ENCODE peak calls at places on chromosomes 13 and 19, in eight cellular contexts. One of them, this sample, is unnamed.

GRCh38 chr19:30479231-30479630 is 107.0 kb downstream of the ZNF536 start:
- DNase-seq in mammary epithelial cell: no peak
- DNase-seq in left colon: no peak
- DNase-seq in activated B cell treated with CpG ODN at 0.5 μM for 24 hours: no peak
- DNase-seq in GM19239: no peak
- DNase-seq in BE2C: no peak
- DNase-seq in transverse colon: peak
- DNase-seq in NCI-H1930: no peak
- DNase-seq in this sample: no peak

GRCh38 chr13:61253105-61253877 is 162.4 kb downstream of the PCDH20 start:
- DNase-seq in mammary epithelial cell: no peak
- DNase-seq in left colon: no peak
- DNase-seq in activated B cell treated with CpG ODN at 0.5 μM for 24 hours: no peak
- DNase-seq in GM19239: no peak
- DNase-seq in BE2C: no peak
- DNase-seq in transverse colon: no peak
- DNase-seq in NCI-H1930: no peak
- DNase-seq in this sample: no peak

GRCh38 chr13:98848736-98849135 is 96.3 kb upstream of the SLC15A1 start:
- DNase-seq in mammary epithelial cell: no peak
- DNase-seq in left colon: no peak
- DNase-seq in activated B cell treated with CpG ODN at 0.5 μM for 24 hours: no peak
- DNase-seq in GM19239: no peak
- DNase-seq in BE2C: no peak
- DNase-seq in transverse colon: no peak
- DNase-seq in NCI-H1930: no peak
- DNase-seq in this sample: no peak

GRCh38 chr19:43763473-43763939 is 8.7 kb upstream of the SMG9 start:
- DNase-seq in mammary epithelial cell: no peak
- DNase-seq in left colon: no peak
- DNase-seq in activated B cell treated with CpG ODN at 0.5 μM for 24 hours: no peak
- DNase-seq in GM19239: no peak
- DNase-seq in BE2C: no peak
- DNase-seq in transverse colon: no peak
- DNase-seq in NCI-H1930: no peak
- DNase-seq in this sample: no peak

GRCh38 chr19:1814833-1815604 is 2.9 kb upstream of the ATP8B3 start:
- DNase-seq in mammary epithelial cell: no peak
- DNase-seq in left colon: no peak
- DNase-seq in activated B cell treated with CpG ODN at 0.5 μM for 24 hours: no peak
- DNase-seq in GM19239: no peak
- DNase-seq in BE2C: no peak
- DNase-seq in transverse colon: no peak
- DNase-seq in NCI-H1930: no peak
- DNase-seq in this sample: no peak

GRCh38 chr13:73778242-73778864 is 355.9 kb downstream of the KLF12 start:
- DNase-seq in mammary epithelial cell: peak
- DNase-seq in left colon: no peak
- DNase-seq in activated B cell treated with CpG ODN at 0.5 μM for 24 hours: no peak
- DNase-seq in GM19239: no peak
- DNase-seq in BE2C: no peak
- DNase-seq in transverse colon: no peak
- DNase-seq in NCI-H1930: no peak
- DNase-seq in this sample: no peak

GRCh38 chr13:98775844-98776598 is 23.5 kb upstream of the SLC15A1 start:
- DNase-seq in mammary epithelial cell: peak
- DNase-seq in left colon: peak
- DNase-seq in activated B cell treated with CpG ODN at 0.5 μM for 24 hours: no peak
- DNase-seq in GM19239: no peak
- DNase-seq in BE2C: no peak
- DNase-seq in transverse colon: peak
- DNase-seq in NCI-H1930: no peak
- DNase-seq in this sample: no peak

GRCh38 chr13:36848228-36848982 is 29.4 kb downstream of the RFXAP start:
- DNase-seq in mammary epithelial cell: no peak
- DNase-seq in left colon: no peak
- DNase-seq in activated B cell treated with CpG ODN at 0.5 μM for 24 hours: no peak
- DNase-seq in GM19239: no peak
- DNase-seq in BE2C: peak
- DNase-seq in transverse colon: no peak
- DNase-seq in NCI-H1930: no peak
- DNase-seq in this sample: no peak

GRCh38 chr13:31767175-31767900 is 28.0 kb downstream of the RXFP2 start:
- DNase-seq in mammary epithelial cell: peak
- DNase-seq in left colon: no peak
- DNase-seq in activated B cell treated with CpG ODN at 0.5 μM for 24 hours: no peak
- DNase-seq in GM19239: no peak
- DNase-seq in BE2C: no peak
- DNase-seq in transverse colon: no peak
- DNase-seq in NCI-H1930: no peak
- DNase-seq in this sample: no peak

GRCh38 chr19:5960005-5961001 is 17.6 kb downstream of the RANBP3 start:
- DNase-seq in mammary epithelial cell: no peak
- DNase-seq in left colon: no peak
- DNase-seq in activated B cell treated with CpG ODN at 0.5 μM for 24 hours: no peak
- DNase-seq in GM19239: no peak
- DNase-seq in BE2C: peak
- DNase-seq in transverse colon: no peak
- DNase-seq in NCI-H1930: no peak
- DNase-seq in this sample: no peak

GRCh38 chr13:40598599-40598998 is 67.8 kb downstream of the FOXO1 start:
- DNase-seq in mammary epithelial cell: no peak
- DNase-seq in left colon: no peak
- DNase-seq in activated B cell treated with CpG ODN at 0.5 μM for 24 hours: no peak
- DNase-seq in GM19239: no peak
- DNase-seq in BE2C: no peak
- DNase-seq in transverse colon: no peak
- DNase-seq in NCI-H1930: no peak
- DNase-seq in this sample: no peak

GRCh38 chr13:60583911-60584753 is 187.1 kb downstream of the TDRD3 start:
- DNase-seq in mammary epithelial cell: peak
- DNase-seq in left colon: no peak
- DNase-seq in activated B cell treated with CpG ODN at 0.5 μM for 24 hours: no peak
- DNase-seq in GM19239: no peak
- DNase-seq in BE2C: peak
- DNase-seq in transverse colon: peak
- DNase-seq in NCI-H1930: no peak
- DNase-seq in this sample: no peak

GRCh38 chr13:85286081-85286480 is 513.1 kb downstream of the SLITRK6 start:
- DNase-seq in mammary epithelial cell: no peak
- DNase-seq in left colon: no peak
- DNase-seq in activated B cell treated with CpG ODN at 0.5 μM for 24 hours: no peak
- DNase-seq in GM19239: no peak
- DNase-seq in BE2C: no peak
- DNase-seq in transverse colon: no peak
- DNase-seq in NCI-H1930: no peak
- DNase-seq in this sample: no peak

GRCh38 chr13:73983109-73983508 is 151.1 kb downstream of the KLF12 start:
- DNase-seq in mammary epithelial cell: no peak
- DNase-seq in left colon: no peak
- DNase-seq in activated B cell treated with CpG ODN at 0.5 μM for 24 hours: no peak
- DNase-seq in GM19239: no peak
- DNase-seq in BE2C: no peak
- DNase-seq in transverse colon: no peak
- DNase-seq in NCI-H1930: no peak
- DNase-seq in this sample: no peak

GRCh38 chr13:48804836-48805601 is 151.3 kb downstream of the CYSLTR2 start:
- DNase-seq in mammary epithelial cell: no peak
- DNase-seq in left colon: no peak
- DNase-seq in activated B cell treated with CpG ODN at 0.5 μM for 24 hours: no peak
- DNase-seq in GM19239: no peak
- DNase-seq in BE2C: no peak
- DNase-seq in transverse colon: no peak
- DNase-seq in NCI-H1930: no peak
- DNase-seq in this sample: no peak

GRCh38 chr19:38658462-38659306 is 11.2 kb downstream of the ACTN4 start:
- DNase-seq in mammary epithelial cell: peak
- DNase-seq in left colon: no peak
- DNase-seq in activated B cell treated with CpG ODN at 0.5 μM for 24 hours: no peak
- DNase-seq in GM19239: no peak
- DNase-seq in BE2C: no peak
- DNase-seq in transverse colon: peak
- DNase-seq in NCI-H1930: no peak
- DNase-seq in this sample: no peak

GRCh38 chr19:14048439-14049153 is 13.3 kb downstream of the PALM3 start:
- DNase-seq in mammary epithelial cell: peak
- DNase-seq in left colon: peak
- DNase-seq in activated B cell treated with CpG ODN at 0.5 μM for 24 hours: peak
- DNase-seq in GM19239: peak
- DNase-seq in BE2C: peak
- DNase-seq in transverse colon: peak
- DNase-seq in NCI-H1930: no peak
- DNase-seq in this sample: no peak

GRCh38 chr13:108558489-108558888 is 70.9 kb upstream of the MYO16 start:
- DNase-seq in mammary epithelial cell: no peak
- DNase-seq in left colon: no peak
- DNase-seq in activated B cell treated with CpG ODN at 0.5 μM for 24 hours: no peak
- DNase-seq in GM19239: no peak
- DNase-seq in BE2C: no peak
- DNase-seq in transverse colon: no peak
- DNase-seq in NCI-H1930: no peak
- DNase-seq in this sample: no peak

GRCh38 chr13:27968316-27969072 is 621 bp downstream of the CDX2 start:
- DNase-seq in mammary epithelial cell: peak
- DNase-seq in left colon: no peak
- DNase-seq in activated B cell treated with CpG ODN at 0.5 μM for 24 hours: no peak
- DNase-seq in GM19239: no peak
- DNase-seq in BE2C: no peak
- DNase-seq in transverse colon: no peak
- DNase-seq in NCI-H1930: peak
- DNase-seq in this sample: no peak

GRCh38 chr19:1445932-1446712 is 3.8 kb upstream of the APC2 start:
- DNase-seq in mammary epithelial cell: no peak
- DNase-seq in left colon: no peak
- DNase-seq in activated B cell treated with CpG ODN at 0.5 μM for 24 hours: peak
- DNase-seq in GM19239: no peak
- DNase-seq in BE2C: peak
- DNase-seq in transverse colon: no peak
- DNase-seq in NCI-H1930: no peak
- DNase-seq in this sample: no peak

GRCh38 chr13:36130542-36131214 is 504 bp downstream of the DCLK1 start:
- DNase-seq in mammary epithelial cell: no peak
- DNase-seq in left colon: no peak
- DNase-seq in activated B cell treated with CpG ODN at 0.5 μM for 24 hours: no peak
- DNase-seq in GM19239: no peak
- DNase-seq in BE2C: peak
- DNase-seq in transverse colon: no peak
- DNase-seq in NCI-H1930: no peak
- DNase-seq in this sample: no peak

GRCh38 chr19:35675589-35676140 is 9.3 kb downstream of the UPK1A start:
- DNase-seq in mammary epithelial cell: no peak
- DNase-seq in left colon: no peak
- DNase-seq in activated B cell treated with CpG ODN at 0.5 μM for 24 hours: no peak
- DNase-seq in GM19239: no peak
- DNase-seq in BE2C: no peak
- DNase-seq in transverse colon: no peak
- DNase-seq in NCI-H1930: no peak
- DNase-seq in this sample: no peak

GRCh38 chr13:25932353-25932752 is 119.5 kb downstream of the SHISA2 start:
- DNase-seq in mammary epithelial cell: no peak
- DNase-seq in left colon: no peak
- DNase-seq in activated B cell treated with CpG ODN at 0.5 μM for 24 hours: no peak
- DNase-seq in GM19239: no peak
- DNase-seq in BE2C: no peak
- DNase-seq in transverse colon: no peak
- DNase-seq in NCI-H1930: no peak
- DNase-seq in this sample: no peak